ENCODE peak calls at places on chromosomes 7 and 10, in six cellular contexts. One of them, this sample, is unnamed. For H3K4me1, the result is how much of the 10 kb centered on the place peaks cover.

GRCh38 chr7:149524399-149524798 is 26.8 kb upstream of the ZNF746 start:
- DNase-seq in upper lobe of left lung: no peak
- DNase-seq in stomach: no peak
- DNase-seq in cardiac muscle cell: no peak
- DNase-seq in HCT116: no peak
- DNase-seq in prostate gland: no peak
- DNase-seq in this sample: no peak

GRCh38 chr10:58050575-58050974 is 217.1 kb downstream of the IPMK start:
- DNase-seq in HCT116: no peak
- DNase-seq in upper lobe of left lung: no peak
- DNase-seq in cardiac muscle cell: no peak
- DNase-seq in prostate gland: no peak
- DNase-seq in stomach: no peak
- DNase-seq in this sample: no peak

GRCh38 chr10:4384254-4384653 is 441.8 kb upstream of the AKR1E2 start:
- DNase-seq in HCT116: no peak
- DNase-seq in upper lobe of left lung: no peak
- DNase-seq in prostate gland: no peak
- DNase-seq in stomach: no peak
- DNase-seq in cardiac muscle cell: no peak
- DNase-seq in this sample: peak

GRCh38 chr7:116733924-116734591 is 62.1 kb downstream of the MET start:
- DNase-seq in HCT116: no peak
- DNase-seq in upper lobe of left lung: no peak
- DNase-seq in prostate gland: no peak
- DNase-seq in cardiac muscle cell: no peak
- DNase-seq in stomach: no peak
- DNase-seq in this sample: no peak

GRCh38 chr7:2247141-2247985 is 5.3 kb downstream of the NUDT1 start:
- DNase-seq in HCT116: no peak
- DNase-seq in cardiac muscle cell: peak
- DNase-seq in prostate gland: no peak
- DNase-seq in upper lobe of left lung: no peak
- DNase-seq in stomach: no peak
- DNase-seq in this sample: no peak

GRCh38 chr7:36128448-36129047 is 24.5 kb upstream of the EEPD1 start:
- DNase-seq in upper lobe of left lung: peak
- DNase-seq in cardiac muscle cell: no peak
- DNase-seq in prostate gland: peak
- DNase-seq in stomach: peak
- DNase-seq in HCT116: peak
- DNase-seq in this sample: peak

GRCh38 chr7:106625678-106626301 is 35.2 kb downstream of the CCDC71L start:
- DNase-seq in stomach: no peak
- DNase-seq in HCT116: no peak
- DNase-seq in prostate gland: no peak
- DNase-seq in cardiac muscle cell: no peak
- DNase-seq in upper lobe of left lung: no peak
- DNase-seq in this sample: no peak

GRCh38 chr10:96298362-96298761 is 5.9 kb upstream of the DNTT start:
- DNase-seq in prostate gland: no peak
- DNase-seq in cardiac muscle cell: no peak
- DNase-seq in HCT116: no peak
- DNase-seq in stomach: no peak
- DNase-seq in upper lobe of left lung: no peak
- DNase-seq in this sample: no peak

GRCh38 chr10:49053053-49053997 is 62.0 kb downstream of the VSTM4 start:
- DNase-seq in upper lobe of left lung: peak
- DNase-seq in prostate gland: peak
- DNase-seq in stomach: no peak
- DNase-seq in HCT116: no peak
- DNase-seq in cardiac muscle cell: peak
- DNase-seq in this sample: no peak

GRCh38 chr10:125468273-125468672 is 214.7 kb downstream of the TEX36 start:
- DNase-seq in upper lobe of left lung: no peak
- DNase-seq in HCT116: no peak
- DNase-seq in stomach: no peak
- DNase-seq in cardiac muscle cell: no peak
- DNase-seq in prostate gland: no peak
- DNase-seq in this sample: no peak

GRCh38 chr7:51316262-51316665 is 345 bp downstream of the COBL start:
- DNase-seq in cardiac muscle cell: no peak
- DNase-seq in stomach: peak
- DNase-seq in prostate gland: peak
- DNase-seq in upper lobe of left lung: peak
- DNase-seq in HCT116: no peak
- DNase-seq in this sample: no peak

GRCh38 chr7:157815061-157816022 is 478.5 kb downstream of the DNAJB6 start:
- DNase-seq in HCT116: no peak
- DNase-seq in upper lobe of left lung: no peak
- DNase-seq in prostate gland: no peak
- DNase-seq in cardiac muscle cell: no peak
- DNase-seq in stomach: no peak
- DNase-seq in this sample: no peak

GRCh38 chr7:71595176-71595575 is 463.2 kb downstream of the GALNT17 start:
- DNase-seq in cardiac muscle cell: no peak
- DNase-seq in upper lobe of left lung: no peak
- DNase-seq in stomach: no peak
- DNase-seq in prostate gland: no peak
- DNase-seq in HCT116: no peak
- DNase-seq in this sample: peak

GRCh38 chr7:94642838-94643653 is 12.9 kb downstream of the SGCE start:
- DNase-seq in stomach: no peak
- DNase-seq in prostate gland: no peak
- DNase-seq in upper lobe of left lung: no peak
- DNase-seq in HCT116: no peak
- DNase-seq in cardiac muscle cell: no peak
- DNase-seq in this sample: no peak

GRCh38 chr7:2944729-2945128 is 98.9 kb downstream of the CARD11 start:
- DNase-seq in prostate gland: no peak
- DNase-seq in stomach: no peak
- DNase-seq in HCT116: no peak
- DNase-seq in upper lobe of left lung: peak
- DNase-seq in cardiac muscle cell: no peak
- DNase-seq in this sample: no peak

GRCh38 chr7:132214452-132214851 is 361.8 kb downstream of the PLXNA4 start:
- DNase-seq in cardiac muscle cell: no peak
- DNase-seq in HCT116: no peak
- DNase-seq in stomach: no peak
- DNase-seq in upper lobe of left lung: no peak
- DNase-seq in prostate gland: no peak
- DNase-seq in this sample: no peak

GRCh38 chr7:140696679-140697446 is at the start of gene NDUFB2:
- DNase-seq in prostate gland: peak
- DNase-seq in upper lobe of left lung: peak
- DNase-seq in HCT116: peak
- DNase-seq in cardiac muscle cell: peak
- DNase-seq in stomach: peak
- DNase-seq in this sample: peak

GRCh38 chr7:99794585-99795502 is 10.9 kb upstream of the CYP3A4 start:
- DNase-seq in cardiac muscle cell: no peak
- DNase-seq in HCT116: no peak
- DNase-seq in stomach: no peak
- DNase-seq in upper lobe of left lung: no peak
- DNase-seq in prostate gland: no peak
- DNase-seq in this sample: no peak

GRCh38 chr7:67019562-67020390 is 23.1 kb downstream of the TYW1 start:
- DNase-seq in upper lobe of left lung: no peak
- DNase-seq in cardiac muscle cell: no peak
- DNase-seq in prostate gland: no peak
- DNase-seq in HCT116: no peak
- DNase-seq in stomach: no peak
- DNase-seq in this sample: peak

GRCh38 chr10:29987471-29987870 is 71.9 kb downstream of the JCAD start:
- DNase-seq in HCT116: no peak
- DNase-seq in stomach: no peak
- DNase-seq in prostate gland: no peak
- DNase-seq in upper lobe of left lung: no peak
- DNase-seq in cardiac muscle cell: no peak
- DNase-seq in this sample: peak

GRCh38 chr7:2870471-2870941 is 26.4 kb upstream of the GNA12 start:
- DNase-seq in prostate gland: no peak
- DNase-seq in stomach: peak
- DNase-seq in upper lobe of left lung: peak
- DNase-seq in cardiac muscle cell: no peak
- DNase-seq in HCT116: peak
- DNase-seq in this sample: peak

GRCh38 chr10:133442191-133442966 is 11.4 kb upstream of the SCART1 start:
- DNase-seq in cardiac muscle cell: no peak
- DNase-seq in upper lobe of left lung: no peak
- DNase-seq in HCT116: no peak
- DNase-seq in prostate gland: no peak
- DNase-seq in stomach: peak
- DNase-seq in this sample: no peak

GRCh38 chr10:4117604-4118003 is 332.6 kb upstream of the KLF6 start:
- DNase-seq in upper lobe of left lung: no peak
- DNase-seq in cardiac muscle cell: no peak
- DNase-seq in HCT116: no peak
- DNase-seq in stomach: no peak
- DNase-seq in prostate gland: no peak
- DNase-seq in this sample: no peak

GRCh38 chr10:48604408-48605263 is at the start of gene ARHGAP22:
- DNase-seq in prostate gland: no peak
- DNase-seq in cardiac muscle cell: peak
- DNase-seq in upper lobe of left lung: peak
- DNase-seq in stomach: no peak
- DNase-seq in HCT116: no peak
- DNase-seq in this sample: no peak

GRCh38 chr7:11835260-11835659 is 3.3 kb upstream of the THSD7A start:
- DNase-seq in upper lobe of left lung: no peak
- DNase-seq in HCT116: no peak
- DNase-seq in prostate gland: no peak
- DNase-seq in cardiac muscle cell: no peak
- DNase-seq in stomach: no peak
- DNase-seq in this sample: no peak

GRCh38 chr7:144524271-144524670 is 120.8 kb upstream of the NOBOX start:
- DNase-seq in stomach: no peak
- DNase-seq in upper lobe of left lung: no peak
- DNase-seq in HCT116: no peak
- DNase-seq in prostate gland: no peak
- DNase-seq in cardiac muscle cell: no peak
- DNase-seq in this sample: no peak

GRCh38 chr7:30836991-30837390 is 65.8 kb downstream of the MINDY4 start:
- DNase-seq in stomach: no peak
- DNase-seq in HCT116: no peak
- DNase-seq in cardiac muscle cell: no peak
- DNase-seq in upper lobe of left lung: no peak
- DNase-seq in prostate gland: no peak
- DNase-seq in this sample: no peak

GRCh38 chr7:30831936-30832335 is 60.7 kb downstream of the MINDY4 start:
- DNase-seq in stomach: no peak
- DNase-seq in upper lobe of left lung: no peak
- DNase-seq in HCT116: no peak
- DNase-seq in prostate gland: no peak
- DNase-seq in cardiac muscle cell: no peak
- DNase-seq in this sample: no peak

GRCh38 chr7:30837581-30837980 is 66.4 kb downstream of the MINDY4 start:
- DNase-seq in upper lobe of left lung: no peak
- DNase-seq in prostate gland: no peak
- DNase-seq in cardiac muscle cell: no peak
- DNase-seq in stomach: no peak
- DNase-seq in HCT116: no peak
- DNase-seq in this sample: no peak

GRCh38 chr7:30838008-30838407 is 66.8 kb downstream of the MINDY4 start:
- DNase-seq in cardiac muscle cell: no peak
- DNase-seq in HCT116: no peak
- DNase-seq in stomach: no peak
- DNase-seq in prostate gland: no peak
- DNase-seq in upper lobe of left lung: no peak
- DNase-seq in this sample: no peak

DNA sequence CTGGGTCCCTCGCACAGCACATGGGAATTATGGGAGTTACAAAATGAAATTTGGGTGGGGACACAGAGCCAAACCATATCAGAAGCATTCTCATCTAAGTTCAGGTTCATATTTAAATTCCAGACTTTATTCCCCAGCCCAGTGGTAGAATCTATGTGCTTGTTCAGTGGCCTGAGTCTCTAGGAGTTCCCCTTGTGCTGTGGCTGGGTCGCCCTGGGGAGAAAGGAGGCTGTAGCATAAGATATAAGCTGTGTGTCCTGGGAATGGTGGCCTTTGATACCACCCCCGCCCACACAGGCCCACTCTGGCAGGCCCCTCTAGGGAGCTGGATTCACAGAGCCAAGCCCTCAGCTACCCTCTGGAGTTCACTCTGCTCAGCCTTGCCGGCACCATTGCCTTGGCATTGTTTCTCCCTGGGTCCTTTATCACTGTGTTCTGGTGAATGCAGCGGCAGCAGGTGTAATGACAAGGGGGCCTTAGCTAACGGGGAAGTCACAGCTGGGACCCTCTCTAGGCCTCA is 64.2 kb downstream of the MINDY4 start:
- DNase-seq in stomach: no peak
- DNase-seq in HCT116: no peak
- DNase-seq in cardiac muscle cell: no peak
- DNase-seq in upper lobe of left lung: no peak
- DNase-seq in prostate gland: no peak
- DNase-seq in this sample: no peak
- H3K4me1 ChIP-seq in stomach: under half
- H3K4me1 ChIP-seq in HCT116: under half
- H3K4me1 ChIP-seq in cardiac muscle cell: under half
- H3K4me1 ChIP-seq in upper lobe of left lung: under half
- H3K4me1 ChIP-seq in prostate gland: under half
- H3K4me1 ChIP-seq in this sample: under half

GRCh38 chr10:89332718-89333281 is 5.0 kb downstream of the IFIT3 start:
- DNase-seq in upper lobe of left lung: no peak
- DNase-seq in stomach: no peak
- DNase-seq in prostate gland: no peak
- DNase-seq in HCT116: no peak
- DNase-seq in cardiac muscle cell: no peak
- DNase-seq in this sample: no peak
- H3K4me3 ChIP-seq in upper lobe of left lung: peak
- H3K4me3 ChIP-seq in stomach: peak
- H3K4me3 ChIP-seq in prostate gland: peak
- H3K4me3 ChIP-seq in HCT116: no peak
- H3K4me3 ChIP-seq in cardiac muscle cell: no peak
- H3K4me3 ChIP-seq in this sample: peak

DNA sequence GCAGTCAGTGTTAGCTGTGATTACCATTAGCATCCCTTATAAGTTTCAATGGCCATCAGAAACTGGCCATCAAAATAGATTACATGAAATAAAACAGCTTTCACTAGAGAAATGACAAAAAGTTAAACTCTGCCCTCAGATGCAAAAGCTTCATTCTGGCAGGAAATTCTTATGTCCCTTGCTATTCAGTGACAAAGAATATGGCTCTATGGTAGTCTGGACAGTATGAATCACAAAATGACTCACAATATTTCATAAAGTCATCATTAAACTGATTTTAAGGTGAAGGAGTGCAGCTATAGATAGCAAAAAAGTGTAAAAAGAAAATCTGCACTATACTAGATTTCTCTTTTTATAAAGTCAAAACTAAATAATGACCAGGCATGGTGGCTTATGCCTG is 43.4 kb downstream of the NSUN6 start:
- DNase-seq in upper lobe of left lung: no peak
- DNase-seq in HCT116: no peak
- DNase-seq in prostate gland: no peak
- DNase-seq in stomach: no peak
- DNase-seq in cardiac muscle cell: no peak
- DNase-seq in this sample: peak
- H3K27ac ChIP-seq in upper lobe of left lung: no peak
- H3K27ac ChIP-seq in HCT116: peak
- H3K27ac ChIP-seq in prostate gland: no peak
- H3K27ac ChIP-seq in stomach: no peak
- H3K27ac ChIP-seq in cardiac muscle cell: no peak
- H3K27ac ChIP-seq in this sample: peak

GRCh38 chr7:142800103-142800502 is 29.3 kb downstream of the PRSS2 start:
- DNase-seq in stomach: no peak
- DNase-seq in cardiac muscle cell: no peak
- DNase-seq in prostate gland: no peak
- DNase-seq in HCT116: no peak
- DNase-seq in upper lobe of left lung: no peak
- DNase-seq in this sample: no peak
- H3K4me1 ChIP-seq in stomach: under half
- H3K4me1 ChIP-seq in cardiac muscle cell: under half
- H3K4me1 ChIP-seq in prostate gland: under half
- H3K4me1 ChIP-seq in HCT116: under half
- H3K4me1 ChIP-seq in upper lobe of left lung: under half
- H3K4me1 ChIP-seq in this sample: under half